ENCODE peak calls at places on chromosomes 1 and 21, in four cellular contexts. K is astrocyte of the spinal cord; Y is CD4-positive, CD25-positive, alpha-beta regulatory T cell; D is adrenal gland. U is an unnamed sample.

GRCh38 chr1:30929135-30929889 is 20.8 kb upstream of the SDC3 start:
- DNase-seq in Y (peak), D (peak), K (no peak), U (peak)

GRCh38 chr1:195520757-195521156 is 1087.5 kb downstream of the KCNT2 start:
- DNase-seq in Y (no peak), D (no peak), K (no peak), U (no peak)

GRCh38 chr1:2431095-2431494 is 18.7 kb upstream of the PEX10 start:
- DNase-seq in Y (no peak), K (no peak), D (no peak), U (no peak)

GRCh38 chr1:7684861-7685635 is 86.0 kb upstream of the VAMP3 start:
- DNase-seq in Y (no peak), D (no peak), K (no peak), U (no peak)

GRCh38 chr21:23963454-23963853 is 1643.8 kb downstream of the MRPL39 start:
- DNase-seq in Y (no peak), D (no peak), K (peak), U (no peak)

GRCh38 chr1:16048573-16049189 is 5.1 kb downstream of the CLCNKB start:
- DNase-seq in K (peak), Y (no peak), D (no peak), U (peak)

GRCh38 chr1:201614262-201615015 is 75.5 kb downstream of the NAV1 start:
- DNase-seq in Y (no peak), D (peak), K (peak), U (no peak)

GRCh38 chr1:201582977-201583376 is 44.0 kb downstream of the NAV1 start:
- DNase-seq in D (no peak), Y (no peak), K (no peak), U (no peak)

GRCh38 chr1:185835191-185835590 is 101.0 kb downstream of the HMCN1 start:
- DNase-seq in D (no peak), K (no peak), Y (no peak), U (no peak)

GRCh38 chr1:218553197-218553596 is 208.1 kb downstream of the TGFB2 start:
- DNase-seq in K (no peak), D (no peak), Y (no peak), U (no peak)

GRCh38 chr1:94924967-94925366 is 1.9 kb downstream of the CNN3 start:
- DNase-seq in D (no peak), K (peak), Y (no peak), U (peak)

GRCh38 chr1:203320546-203321272 is 15.4 kb downstream of the BTG2 start:
- DNase-seq in Y (peak), D (no peak), K (no peak), U (peak)

GRCh38 chr1:228156518-228156875 is 6.8 kb downstream of the GJC2 start:
- DNase-seq in Y (no peak), D (no peak), K (no peak), U (no peak)

GRCh38 chr1:54403808-54404261 is 2.4 kb downstream of the SSBP3 start:
- DNase-seq in Y (peak), D (no peak), K (peak), U (no peak)

GRCh38 chr1:43044572-43045361 is 86.1 kb upstream of the SLC2A1 start:
- DNase-seq in Y (no peak), K (no peak), D (no peak), U (no peak)

DNA sequence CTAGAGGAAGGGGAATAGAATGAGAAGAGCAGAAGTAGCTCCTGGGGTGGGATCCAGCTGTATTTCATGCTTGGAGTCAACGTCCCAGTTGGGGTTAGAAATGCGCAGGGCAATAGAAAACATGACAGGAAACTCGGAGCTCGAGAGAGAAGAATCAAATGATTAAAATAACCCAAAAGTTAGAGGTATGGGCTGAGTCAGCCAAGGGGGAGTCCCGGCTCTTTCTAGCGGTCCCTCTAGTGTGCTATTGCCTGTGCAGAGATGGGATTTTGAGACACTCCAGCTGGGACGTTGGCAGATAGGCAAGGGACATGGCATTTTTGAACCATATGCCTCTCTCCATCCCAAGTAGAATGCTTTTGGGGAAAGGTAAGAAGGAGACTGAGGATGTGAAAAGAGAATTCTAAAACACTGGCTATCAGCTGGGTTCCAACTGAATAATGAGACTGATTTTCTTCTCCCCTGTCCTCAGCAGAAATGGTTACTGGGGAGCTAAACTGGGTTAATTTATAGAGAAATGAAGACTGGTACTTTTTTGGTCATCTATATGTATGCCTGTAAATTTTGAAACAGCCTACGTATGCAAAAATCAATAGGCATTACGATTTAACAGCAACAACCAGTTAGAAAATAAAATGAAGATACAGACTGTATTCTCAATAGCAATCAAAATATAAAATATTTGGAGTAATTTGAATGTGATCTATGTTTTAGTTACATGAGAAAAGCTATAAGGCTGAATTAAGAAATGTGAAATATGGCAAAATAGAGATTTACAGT is 7.0 kb upstream of the VPS26C start:
- DNase-seq in Y (no peak), K (no peak), D (no peak), U (no peak)
- H3K4me3 ChIP-seq in Y (no peak), K (no peak), D (no peak), U (no peak)

DNA sequence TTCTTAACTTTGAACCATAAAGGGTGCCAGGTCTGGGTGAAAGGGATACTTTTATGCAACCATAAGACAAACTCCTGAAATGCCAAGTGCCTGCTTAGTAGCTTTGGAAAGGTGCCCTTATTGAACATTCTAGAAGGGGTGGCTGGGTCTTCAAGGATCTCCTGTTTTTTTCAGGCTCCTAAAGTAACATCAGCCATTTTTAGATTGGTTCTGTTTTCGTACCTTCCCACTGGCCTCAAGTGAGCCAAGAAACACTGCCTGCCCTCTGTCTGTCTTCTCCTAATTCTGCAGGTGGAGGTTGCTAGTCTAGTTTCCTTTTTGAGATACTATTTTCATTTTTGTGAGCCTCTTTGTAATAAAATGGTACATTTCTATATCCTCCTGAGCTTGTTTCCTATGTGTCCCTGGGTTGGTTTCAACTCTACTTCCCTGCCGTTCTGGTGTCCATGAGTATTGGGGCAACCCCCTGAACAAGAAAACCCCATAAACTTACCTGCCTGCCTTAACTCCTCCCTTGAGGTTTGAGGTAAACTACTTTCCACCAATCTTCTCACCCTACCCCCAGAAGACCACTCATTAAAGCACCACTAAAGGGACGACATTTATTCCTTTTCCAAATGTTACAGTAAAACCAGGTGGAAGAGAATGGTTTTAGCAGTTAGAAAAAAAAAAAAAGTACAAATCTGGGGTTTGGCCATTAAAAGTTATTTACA is 2.6 kb downstream of the MARCKSL1 start:
- DNase-seq in Y (no peak), K (no peak), D (no peak), U (peak)
- H3K4me3 ChIP-seq in Y (no peak), K (no peak), D (no peak), U (peak)

DNA sequence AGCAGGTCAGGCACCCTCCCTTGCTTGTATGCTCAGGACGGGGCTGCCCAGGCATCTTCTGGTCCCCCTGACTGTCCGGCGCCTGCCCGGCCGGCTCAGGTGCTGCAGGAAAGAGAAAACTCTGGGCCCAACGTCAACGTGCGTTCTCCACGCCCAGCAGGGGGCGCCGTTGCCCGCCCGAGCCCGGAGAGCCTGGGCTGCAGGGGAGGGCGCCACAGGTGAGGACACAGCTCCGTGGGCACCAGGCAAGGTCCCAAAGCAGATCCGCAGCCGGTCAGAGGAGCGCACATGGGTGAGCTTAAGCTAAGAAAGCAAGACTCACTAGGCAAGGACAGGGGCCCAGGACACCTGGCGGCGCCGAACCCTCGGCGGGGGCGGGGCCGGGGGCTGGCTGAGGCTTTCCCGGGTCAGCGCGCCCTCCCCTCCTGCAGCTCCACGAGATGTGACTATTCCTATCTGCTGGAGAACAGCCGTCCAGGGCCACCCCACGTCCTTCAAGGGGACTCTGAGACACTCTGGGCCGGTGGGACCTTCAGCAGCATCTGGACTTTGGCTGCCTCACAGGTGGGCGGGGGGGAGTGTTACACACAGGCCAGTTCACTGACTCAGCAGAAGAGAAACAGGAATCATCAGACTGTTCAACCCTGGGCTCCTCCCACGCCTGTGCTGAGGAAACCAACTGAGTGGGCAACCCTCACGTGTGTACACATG is 29.3 kb downstream of the KRTAP10-1 start:
- DNase-seq in K (no peak), Y (peak), D (peak), U (peak)
- H3K4me3 ChIP-seq in K (no peak), Y (peak), D (no peak), U (no peak)

DNA sequence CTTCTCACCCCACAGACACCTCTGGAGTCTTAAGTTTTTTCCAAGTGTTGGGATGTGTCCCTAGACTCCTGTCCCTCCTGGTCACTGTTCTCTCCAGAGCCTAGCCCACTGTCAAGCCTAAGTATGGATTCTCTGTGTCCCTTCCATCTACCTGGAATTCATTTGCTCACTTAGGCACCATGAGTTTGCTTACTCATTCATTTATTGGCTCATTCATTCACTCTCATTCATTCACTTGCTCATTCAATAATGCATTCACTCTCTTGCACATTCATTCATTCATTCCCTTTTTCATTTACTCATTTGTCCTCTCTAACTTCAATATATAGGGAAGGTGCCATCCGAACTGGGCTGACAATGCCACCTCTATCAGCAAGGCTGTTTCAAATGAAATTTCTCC is 1.6 kb downstream of the S100A16 start:
- DNase-seq in D (no peak), K (no peak), Y (no peak), U (no peak)
- H3K4me3 ChIP-seq in D (no peak), K (peak), Y (no peak), U (no peak)

DNA sequence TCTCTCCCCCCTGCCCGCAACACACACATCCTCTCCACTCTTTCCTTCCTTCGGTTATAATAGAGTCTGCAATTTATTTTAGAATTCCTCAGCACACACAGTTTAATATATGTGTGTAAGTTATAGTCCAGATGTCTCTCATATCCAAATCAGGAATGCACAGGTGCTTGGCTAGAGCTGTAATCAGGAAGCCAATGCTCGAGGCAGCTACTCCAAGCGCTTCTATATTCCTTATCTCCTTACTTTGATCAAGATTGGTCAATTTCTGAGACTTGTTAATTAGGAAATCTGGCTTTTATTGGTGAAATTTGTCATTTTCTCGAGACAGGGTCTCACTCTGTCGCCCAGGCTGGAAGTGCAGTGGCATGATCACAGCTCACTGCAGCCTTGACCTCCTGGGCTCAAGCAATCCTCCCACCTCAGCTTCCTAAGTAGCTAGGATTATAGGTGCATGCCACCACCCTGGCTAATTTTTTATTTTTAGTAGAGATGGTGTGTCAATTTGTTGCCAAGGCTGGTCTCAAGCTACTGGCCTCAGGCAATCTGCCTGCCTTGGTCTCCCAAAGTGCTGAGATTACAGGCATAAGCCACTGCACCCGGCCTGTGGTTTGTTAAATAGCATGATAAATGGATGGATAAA is 27.7 kb downstream of the RPL5 start:
- DNase-seq in K (no peak), Y (no peak), D (no peak), U (no peak)
- H3K4me3 ChIP-seq in K (no peak), Y (peak), D (no peak), U (no peak)

DNA sequence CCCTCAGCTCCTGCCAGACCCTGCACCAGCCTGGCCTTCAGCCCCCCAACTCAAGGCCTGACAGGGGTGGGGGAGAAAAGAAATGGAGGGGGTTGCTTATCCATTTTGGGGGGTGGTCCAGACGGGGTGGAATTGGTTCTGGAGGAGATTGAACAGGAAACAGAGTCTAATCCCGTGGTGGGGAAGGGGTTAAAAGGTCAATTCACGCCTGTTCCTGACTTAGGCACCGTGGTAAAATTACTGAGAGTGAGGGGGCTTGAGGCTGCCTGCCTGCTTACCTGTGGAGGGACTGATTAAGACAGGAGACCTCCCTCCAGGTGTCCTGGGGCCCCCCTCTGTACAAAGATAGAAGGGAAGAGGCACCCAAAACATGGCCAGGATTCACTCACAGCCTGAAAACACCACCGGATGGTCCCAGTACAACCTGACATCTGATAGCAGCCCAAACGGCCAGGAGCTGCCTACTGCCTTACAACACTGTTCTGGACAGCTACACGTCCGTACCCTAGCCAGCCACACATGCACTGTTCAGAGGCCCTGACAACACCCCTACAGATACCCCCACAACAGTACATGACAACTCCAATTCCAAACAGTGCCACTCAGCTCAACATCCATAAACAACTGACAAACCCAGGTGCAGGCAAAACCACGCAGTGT is 31.8 kb downstream of the AHDC1 start:
- DNase-seq in K (no peak), D (no peak), Y (no peak), U (no peak)
- H3K4me3 ChIP-seq in K (no peak), D (no peak), Y (no peak), U (no peak)